ENCODE peak calls at places on chromosomes 1 and 21, in eight cellular contexts. K, Y, L, J, T, N, B and W are unnamed samples.

GRCh38 chr1:94058766-94059165 is 62.2 kb downstream of the ABCA4 start:
- DNase-seq in K (no peak), Y (no peak), L (no peak), J (no peak), T (no peak), N (no peak), B (no peak), W (no peak)

GRCh38 chr1:20787775-20788488 is 825 bp upstream of the HP1BP3 start:
- DNase-seq in K (peak), Y (no peak), L (peak), J (no peak), T (peak), N (no peak), B (no peak), W (peak)

GRCh38 chr1:21585037-21585436 is 75.8 kb downstream of the ALPL start:
- DNase-seq in K (no peak), Y (no peak), L (no peak), J (no peak), T (no peak), N (no peak), B (no peak), W (no peak)

GRCh38 chr1:44650159-44650831 is 24.0 kb downstream of the TMEM53 start:
- DNase-seq in K (no peak), Y (peak), L (no peak), J (peak), T (no peak), N (no peak), B (no peak), W (no peak)

GRCh38 chr21:34701726-34702125 is 32.9 kb downstream of the CLIC6 start:
- DNase-seq in K (no peak), Y (no peak), L (no peak), J (no peak), T (no peak), N (no peak), B (no peak), W (no peak)

GRCh38 chr21:45937721-45938452 is 43.7 kb upstream of the COL6A1 start:
- DNase-seq in K (no peak), Y (no peak), L (no peak), J (no peak), T (no peak), N (no peak), B (no peak), W (no peak)

GRCh38 chr1:68322837-68323687 is 90.7 kb upstream of the WLS start:
- DNase-seq in K (no peak), Y (peak), L (peak), J (no peak), T (no peak), N (no peak), B (no peak), W (peak)

GRCh38 chr1:156860639-156861423 is at the start of gene NTRK1:
- DNase-seq in K (no peak), Y (no peak), L (no peak), J (peak), T (peak), N (peak), B (no peak), W (no peak)

GRCh38 chr1:247468746-247469145 is 10.8 kb upstream of the OR2B11 start:
- DNase-seq in K (no peak), Y (no peak), L (no peak), J (no peak), T (no peak), N (no peak), B (no peak), W (no peak)

GRCh38 chr1:4673494-4673893 is 19.1 kb downstream of the AJAP1 start:
- DNase-seq in K (no peak), Y (no peak), L (no peak), J (peak), T (no peak), N (no peak), B (no peak), W (no peak)

GRCh38 chr21:38838598-38839369 is 33.1 kb downstream of the ETS2 start:
- DNase-seq in K (no peak), Y (no peak), L (no peak), J (no peak), T (no peak), N (no peak), B (no peak), W (no peak)

GRCh38 chr1:82979593-82980230 is 1019.2 kb downstream of the TTLL7 start:
- DNase-seq in K (no peak), Y (no peak), L (no peak), J (no peak), T (no peak), N (peak), B (no peak), W (no peak)

GRCh38 chr1:226983247-226983997 is 43.3 kb downstream of the COQ8A start:
- DNase-seq in K (no peak), Y (peak), L (no peak), J (no peak), T (no peak), N (no peak), B (peak), W (no peak)

GRCh38 chr1:206754011-206754410 is 16.6 kb upstream of the IL19 start:
- DNase-seq in K (no peak), Y (no peak), L (no peak), J (no peak), T (no peak), N (no peak), B (no peak), W (peak)

GRCh38 chr1:203276916-203277535 is 28.3 kb upstream of the BTG2 start:
- DNase-seq in K (no peak), Y (peak), L (no peak), J (no peak), T (no peak), N (no peak), B (no peak), W (no peak)

GRCh38 chr1:183550915-183551314 is 39.3 kb downstream of the NCF2 start:
- DNase-seq in K (no peak), Y (no peak), L (no peak), J (no peak), T (no peak), N (no peak), B (no peak), W (no peak)

GRCh38 chr1:76012341-76013208 is 62.0 kb upstream of the ST6GALNAC3 start:
- DNase-seq in K (no peak), Y (no peak), L (no peak), J (no peak), T (no peak), N (no peak), B (no peak), W (no peak)

GRCh38 chr1:37497832-37498231 is 16.7 kb downstream of the MEAF6 start:
- DNase-seq in K (no peak), Y (no peak), L (no peak), J (no peak), T (no peak), N (peak), B (no peak), W (no peak)

GRCh38 chr1:51237714-51238403 is 1.8 kb downstream of the RNF11 start:
- DNase-seq in K (no peak), Y (no peak), L (no peak), J (peak), T (no peak), N (peak), B (no peak), W (peak)

GRCh38 chr21:33924766-33925100 is 9.1 kb upstream of the ATP5PO start:
- DNase-seq in K (no peak), Y (no peak), L (no peak), J (no peak), T (no peak), N (peak), B (no peak), W (no peak)

GRCh38 chr1:4762146-4762545 is 107.7 kb downstream of the AJAP1 start:
- DNase-seq in K (no peak), Y (no peak), L (no peak), J (no peak), T (no peak), N (no peak), B (no peak), W (no peak)

GRCh38 chr1:225808136-225808535 is 1.8 kb upstream of the EPHX1 start:
- DNase-seq in K (no peak), Y (no peak), L (no peak), J (no peak), T (no peak), N (no peak), B (no peak), W (no peak)

GRCh38 chr1:226974544-226975258 is 34.6 kb downstream of the COQ8A start:
- DNase-seq in K (peak), Y (peak), L (no peak), J (no peak), T (no peak), N (no peak), B (no peak), W (no peak)

GRCh38 chr1:31010081-31010989 is 55.2 kb downstream of the PUM1 start:
- DNase-seq in K (no peak), Y (no peak), L (no peak), J (no peak), T (no peak), N (no peak), B (no peak), W (no peak)